ENCODE peak calls at places on chromosomes 11 and 22, in eight cellular contexts. One of them, this sample, is unnamed.

GRCh38 chr22:36913431-36914382 is at the start of gene CSF2RB:
- DNase-seq in posterior vena cava: no peak
- DNase-seq in lower lobe of right lung: peak
- DNase-seq in progenitor cell of endocrine pancreas: no peak
- DNase-seq in fibroblast of lung: no peak
- DNase-seq in occipital lobe: peak
- DNase-seq in cardiac fibroblast: no peak
- DNase-seq in HEK293T: no peak
- DNase-seq in this sample: no peak

GRCh38 chr22:22378446-22379415 is 129.8 kb downstream of the ZNF280B start:
- DNase-seq in posterior vena cava: no peak
- DNase-seq in lower lobe of right lung: no peak
- DNase-seq in progenitor cell of endocrine pancreas: no peak
- DNase-seq in fibroblast of lung: no peak
- DNase-seq in occipital lobe: no peak
- DNase-seq in cardiac fibroblast: no peak
- DNase-seq in HEK293T: no peak
- DNase-seq in this sample: no peak

GRCh38 chr11:48063424-48063978 is 83.1 kb downstream of the PTPRJ start:
- DNase-seq in posterior vena cava: peak
- DNase-seq in lower lobe of right lung: no peak
- DNase-seq in progenitor cell of endocrine pancreas: no peak
- DNase-seq in fibroblast of lung: peak
- DNase-seq in occipital lobe: no peak
- DNase-seq in cardiac fibroblast: peak
- DNase-seq in HEK293T: no peak
- DNase-seq in this sample: no peak

GRCh38 chr11:101686514-101686913 is 102.7 kb upstream of the TRPC6 start:
- DNase-seq in posterior vena cava: no peak
- DNase-seq in lower lobe of right lung: no peak
- DNase-seq in progenitor cell of endocrine pancreas: no peak
- DNase-seq in fibroblast of lung: peak
- DNase-seq in occipital lobe: no peak
- DNase-seq in cardiac fibroblast: peak
- DNase-seq in HEK293T: no peak
- DNase-seq in this sample: no peak

GRCh38 chr11:12090061-12090572 is 20.3 kb upstream of the MICAL2 start:
- DNase-seq in posterior vena cava: no peak
- DNase-seq in lower lobe of right lung: peak
- DNase-seq in progenitor cell of endocrine pancreas: no peak
- DNase-seq in fibroblast of lung: peak
- DNase-seq in occipital lobe: no peak
- DNase-seq in cardiac fibroblast: peak
- DNase-seq in HEK293T: no peak
- DNase-seq in this sample: no peak

GRCh38 chr11:65578134-65578533 is 2.3 kb downstream of the EHBP1L1 start:
- DNase-seq in posterior vena cava: no peak
- DNase-seq in lower lobe of right lung: no peak
- DNase-seq in progenitor cell of endocrine pancreas: no peak
- DNase-seq in fibroblast of lung: no peak
- DNase-seq in occipital lobe: no peak
- DNase-seq in cardiac fibroblast: no peak
- DNase-seq in HEK293T: no peak
- DNase-seq in this sample: no peak

GRCh38 chr11:120061036-120061760 is 76.7 kb downstream of the TRIM29 start:
- DNase-seq in posterior vena cava: peak
- DNase-seq in lower lobe of right lung: no peak
- DNase-seq in progenitor cell of endocrine pancreas: no peak
- DNase-seq in fibroblast of lung: peak
- DNase-seq in occipital lobe: no peak
- DNase-seq in cardiac fibroblast: no peak
- DNase-seq in HEK293T: no peak
- DNase-seq in this sample: no peak

GRCh38 chr11:104098132-104098531 is 61.7 kb downstream of the DDI1 start:
- DNase-seq in posterior vena cava: no peak
- DNase-seq in lower lobe of right lung: no peak
- DNase-seq in progenitor cell of endocrine pancreas: no peak
- DNase-seq in fibroblast of lung: no peak
- DNase-seq in occipital lobe: no peak
- DNase-seq in cardiac fibroblast: no peak
- DNase-seq in HEK293T: no peak
- DNase-seq in this sample: no peak

GRCh38 chr11:96211433-96211832 is 131.6 kb downstream of the MAML2 start:
- DNase-seq in posterior vena cava: no peak
- DNase-seq in lower lobe of right lung: no peak
- DNase-seq in progenitor cell of endocrine pancreas: no peak
- DNase-seq in fibroblast of lung: no peak
- DNase-seq in occipital lobe: no peak
- DNase-seq in cardiac fibroblast: no peak
- DNase-seq in HEK293T: no peak
- DNase-seq in this sample: no peak

GRCh38 chr11:8209208-8209807 is 40.5 kb upstream of the RIC3 start:
- DNase-seq in posterior vena cava: peak
- DNase-seq in lower lobe of right lung: no peak
- DNase-seq in progenitor cell of endocrine pancreas: no peak
- DNase-seq in fibroblast of lung: no peak
- DNase-seq in occipital lobe: no peak
- DNase-seq in cardiac fibroblast: no peak
- DNase-seq in HEK293T: peak
- DNase-seq in this sample: no peak

GRCh38 chr11:11230802-11231562 is 122.1 kb downstream of the CSNK2A3 start:
- DNase-seq in posterior vena cava: no peak
- DNase-seq in lower lobe of right lung: no peak
- DNase-seq in progenitor cell of endocrine pancreas: no peak
- DNase-seq in fibroblast of lung: no peak
- DNase-seq in occipital lobe: no peak
- DNase-seq in cardiac fibroblast: no peak
- DNase-seq in HEK293T: peak
- DNase-seq in this sample: no peak

GRCh38 chr22:38755155-38755910 is 465 bp downstream of the SUN2 start:
- DNase-seq in posterior vena cava: peak
- DNase-seq in lower lobe of right lung: peak
- DNase-seq in progenitor cell of endocrine pancreas: peak
- DNase-seq in fibroblast of lung: peak
- DNase-seq in occipital lobe: peak
- DNase-seq in cardiac fibroblast: peak
- DNase-seq in HEK293T: peak
- DNase-seq in this sample: peak

GRCh38 chr11:2558402-2558801 is 113.6 kb downstream of the KCNQ1 start:
- DNase-seq in posterior vena cava: peak
- DNase-seq in lower lobe of right lung: peak
- DNase-seq in progenitor cell of endocrine pancreas: no peak
- DNase-seq in fibroblast of lung: no peak
- DNase-seq in occipital lobe: no peak
- DNase-seq in cardiac fibroblast: no peak
- DNase-seq in HEK293T: no peak
- DNase-seq in this sample: no peak

GRCh38 chr22:49788492-49788891 is 39.2 kb downstream of the BRD1 start:
- DNase-seq in posterior vena cava: peak
- DNase-seq in lower lobe of right lung: peak
- DNase-seq in progenitor cell of endocrine pancreas: no peak
- DNase-seq in fibroblast of lung: no peak
- DNase-seq in occipital lobe: no peak
- DNase-seq in cardiac fibroblast: peak
- DNase-seq in HEK293T: no peak
- DNase-seq in this sample: no peak

GRCh38 chr11:107947904-107948303 is 19.7 kb downstream of the RAB39A start:
- DNase-seq in posterior vena cava: no peak
- DNase-seq in lower lobe of right lung: no peak
- DNase-seq in progenitor cell of endocrine pancreas: no peak
- DNase-seq in fibroblast of lung: no peak
- DNase-seq in occipital lobe: no peak
- DNase-seq in cardiac fibroblast: no peak
- DNase-seq in HEK293T: no peak
- DNase-seq in this sample: no peak

GRCh38 chr11:68036717-68037239 is 2.0 kb upstream of the TCIRG1 start:
- DNase-seq in posterior vena cava: peak
- DNase-seq in lower lobe of right lung: peak
- DNase-seq in progenitor cell of endocrine pancreas: no peak
- DNase-seq in fibroblast of lung: no peak
- DNase-seq in occipital lobe: no peak
- DNase-seq in cardiac fibroblast: no peak
- DNase-seq in HEK293T: no peak
- DNase-seq in this sample: no peak

GRCh38 chr11:4830909-4831308 is 9.8 kb downstream of the OR51F2 start:
- DNase-seq in posterior vena cava: no peak
- DNase-seq in lower lobe of right lung: no peak
- DNase-seq in progenitor cell of endocrine pancreas: no peak
- DNase-seq in fibroblast of lung: no peak
- DNase-seq in occipital lobe: no peak
- DNase-seq in cardiac fibroblast: no peak
- DNase-seq in HEK293T: no peak
- DNase-seq in this sample: no peak

GRCh38 chr11:62497132-62497915 is 49.3 kb downstream of the AHNAK start:
- DNase-seq in posterior vena cava: no peak
- DNase-seq in lower lobe of right lung: no peak
- DNase-seq in progenitor cell of endocrine pancreas: no peak
- DNase-seq in fibroblast of lung: peak
- DNase-seq in occipital lobe: no peak
- DNase-seq in cardiac fibroblast: peak
- DNase-seq in HEK293T: peak
- DNase-seq in this sample: peak

GRCh38 chr11:21115999-21116398 is 446.6 kb downstream of the NELL1 start:
- DNase-seq in posterior vena cava: no peak
- DNase-seq in lower lobe of right lung: no peak
- DNase-seq in progenitor cell of endocrine pancreas: no peak
- DNase-seq in fibroblast of lung: no peak
- DNase-seq in occipital lobe: no peak
- DNase-seq in cardiac fibroblast: no peak
- DNase-seq in HEK293T: no peak
- DNase-seq in this sample: no peak

This sample was measured in anterior cingulate cortex.